ENCODE peak calls at places on chromosomes 1 and 21, in eight cellular contexts. M is activated T-cell treated with anti-CD3 and anti-CD28 coated beads for 1 hour; Y is head of caudate nucleus; W is DND-41; F is activated CD4-positive, alpha-beta T cell treated with anti-CD3 and anti-CD28 coated beads, Interleukin-2, amount 50 U/mL, for 1 hour; L is H1; J is NCI-H510A treated with DMSO at 0.1 percent for 48 hours; N is DMS53. D is an unnamed sample.

GRCh38 chr21:32137266-32137665 is 141.6 kb downstream of the MIS18A start:
- DNase-seq in L (peak; percentile 1), N (no peak), F (no peak), J (no peak), M (no peak), W (no peak), Y (no peak), D (no peak)

GRCh38 chr1:110118636-110119396 is 6.6 kb downstream of the UBL4B start:
- DNase-seq in L (no peak), F (no peak), J (peak; percentile 10), M (no peak), W (no peak), N (peak; percentile 73), Y (no peak), D (no peak)

GRCh38 chr1:50048791-50049190 is 25.0 kb upstream of the AGBL4 start:
- DNase-seq in Y (no peak), W (no peak), L (no peak), F (no peak), N (peak; percentile 63), J (no peak), M (no peak), D (no peak)

GRCh38 chr1:100989306-100990077 is 36.1 kb downstream of the DPH5 start:
- DNase-seq in M (no peak), N (no peak), F (no peak), Y (no peak), J (no peak), L (no peak), W (no peak), D (peak; percentile 83)

GRCh38 chr1:215543191-215543606 is 23.9 kb upstream of the KCTD3 start:
- DNase-seq in L (no peak), M (no peak), N (no peak), J (no peak), Y (no peak), W (no peak), F (no peak), D (peak; percentile 33)

GRCh38 chr21:42653492-42654061 is at the start of gene PDE9A:
- DNase-seq in W (peak; percentile 59), J (no peak), M (peak; percentile 20), F (peak; percentile 38), N (peak; percentile 72), L (peak; percentile 69), Y (no peak), D (no peak)

GRCh38 chr1:77876884-77877283 is 11.5 kb upstream of the NEXN start:
- DNase-seq in F (no peak), Y (no peak), M (no peak), N (no peak), J (no peak), W (no peak), L (no peak), D (peak; percentile 36)

GRCh38 chr1:71783096-71783495 is 499.2 kb downstream of the NEGR1 start:
- DNase-seq in L (no peak), W (no peak), Y (no peak), F (no peak), J (no peak), N (no peak), M (no peak), D (no peak)

GRCh38 chr1:227576152-227576551 is 12.8 kb downstream of the ZNF678 start:
- DNase-seq in Y (no peak), F (no peak), J (no peak), M (no peak), W (no peak), L (no peak), N (no peak), D (no peak)

GRCh38 chr1:108719253-108719652 is 6.5 kb downstream of the FNDC7 start:
- DNase-seq in W (no peak), F (no peak), M (no peak), L (no peak), N (no peak), Y (no peak), J (no peak), D (peak; percentile 18)

GRCh38 chr1:209344146-209344545 is 239.4 kb upstream of the CAMK1G start:
- DNase-seq in Y (no peak), W (no peak), F (no peak), J (no peak), N (no peak), L (no peak), M (no peak), D (no peak)